ENCODE peak calls at places on chromosomes 2 and 18, in ten cellular contexts. Y is tibial artery; O is PC-3; U is DND-41; N is neural progenitor cell; E is effector memory CD4-positive, alpha-beta T cell; J is MM.1S; F is small intestine; R is CD8-positive, alpha-beta T cell; I is IMR-90. P is an unnamed sample. For H3K4me1 and H3K9me3, the result is how much of the 10 kb centered on the place peaks cover.

GRCh38 chr2:170462433-170463205 is 252.5 kb upstream of the SP5 start:
- DNase-seq in E (no peak), J (no peak), N (no peak), O (no peak), U (no peak), I (no peak), F (no peak), R (no peak), Y (no peak), P (no peak)

GRCh38 chr18:50659091-50660003 is 99.5 kb downstream of the MAPK4 start:
- DNase-seq in O (peak), F (no peak), E (no peak), Y (no peak), J (no peak), N (no peak), I (peak), R (no peak), U (no peak), P (no peak)

GRCh38 chr2:217434183-217434620 is 568.6 kb downstream of the TNS1 start:
- DNase-seq in Y (peak), J (no peak), N (peak), O (peak), F (peak), U (peak), E (no peak), R (no peak), I (peak), P (peak)

GRCh38 chr2:70534183-70534836 is 19.3 kb downstream of the TGFA start:
- DNase-seq in I (no peak), J (no peak), E (no peak), Y (no peak), N (no peak), U (no peak), R (no peak), F (no peak), O (peak), P (no peak)

GRCh38 chr2:10534514-10535250 is 86.6 kb upstream of the ODC1 start:
- DNase-seq in J (no peak), R (no peak), N (no peak), O (peak), F (no peak), I (peak), U (no peak), Y (no peak), E (no peak), P (no peak)

GRCh38 chr2:30686000-30686399 is 121.2 kb downstream of the CAPN13 start:
- DNase-seq in R (no peak), N (peak), F (peak), I (no peak), Y (no peak), E (no peak), U (no peak), O (peak), J (no peak), P (no peak)

GRCh38 chr2:149857344-149857743 is 269.8 kb upstream of the MMADHC start:
- DNase-seq in O (peak), F (no peak), R (no peak), E (no peak), I (peak), Y (no peak), J (no peak), N (no peak), U (no peak), P (no peak)

GRCh38 chr18:26865557-26865956 is at the start of gene AQP4:
- DNase-seq in F (no peak), R (no peak), O (no peak), E (no peak), J (no peak), I (no peak), U (no peak), N (peak), Y (no peak), P (peak)

GRCh38 chr2:205218056-205218455 is 464.2 kb upstream of the NRP2 start:
- DNase-seq in U (no peak), E (no peak), R (no peak), F (no peak), J (no peak), I (peak), N (no peak), O (peak), Y (no peak), P (no peak)

GRCh38 chr18:13610517-13610916 is 115.8 kb downstream of the FAM210A start:
- DNase-seq in U (no peak), Y (no peak), N (no peak), E (no peak), J (peak), F (no peak), R (no peak), O (no peak), I (no peak), P (no peak)

GRCh38 chr18:31634331-31634713 is 42.6 kb downstream of the TTR start:
- DNase-seq in R (no peak), F (no peak), O (no peak), U (no peak), N (no peak), E (no peak), J (peak), I (no peak), Y (no peak), P (no peak)

GRCh38 chr2:42110287-42110973 is 58.7 kb upstream of the EML4 start:
- DNase-seq in Y (no peak), N (no peak), J (no peak), F (no peak), I (peak), O (no peak), U (no peak), E (no peak), R (no peak), P (no peak)

GRCh38 chr2:103284750-103285149 is 522.9 kb downstream of the TMEM182 start:
- DNase-seq in I (no peak), R (no peak), J (no peak), Y (no peak), U (no peak), O (no peak), N (peak), F (no peak), E (no peak), P (no peak)

GRCh38 chr2:206937519-206937918 is 1.8 kb upstream of the CPO start:
- DNase-seq in Y (no peak), E (no peak), U (no peak), I (no peak), N (no peak), F (peak), R (no peak), J (no peak), O (no peak), P (no peak)

GRCh38 chr2:129876576-129876975 is 102.9 kb upstream of the RAB6C start:
- DNase-seq in I (no peak), F (no peak), R (no peak), E (no peak), O (no peak), Y (no peak), J (no peak), N (no peak), U (no peak), P (no peak)

GRCh38 chr2:156340818-156341481 is 8.4 kb upstream of the NR4A2 start:
- DNase-seq in E (peak), Y (no peak), N (peak), F (peak), O (no peak), I (peak), R (no peak), J (peak), U (no peak), P (no peak)

GRCh38 chr18:77009675-77010074 is 122.9 kb downstream of the MBP start:
- DNase-seq in E (no peak), U (no peak), Y (no peak), R (no peak), J (no peak), F (no peak), I (no peak), O (no peak), N (no peak), P (no peak)

GRCh38 chr2:101900375-101900774 is 91.4 kb upstream of the IL1R2 start:
- DNase-seq in J (no peak), R (no peak), E (no peak), O (peak), I (no peak), F (no peak), Y (no peak), N (no peak), U (no peak), P (no peak)

GRCh38 chr18:79791141-79791972 is 6.4 kb upstream of the KCNG2 start:
- DNase-seq in O (peak), E (no peak), N (no peak), I (peak), J (no peak), F (peak), U (no peak), R (no peak), Y (peak), P (no peak)

GRCh38 chr2:31893093-31893492 is 117.7 kb downstream of the MEMO1 start:
- DNase-seq in J (no peak), U (no peak), N (peak), I (no peak), O (no peak), F (no peak), Y (no peak), E (no peak), R (no peak), P (no peak)

DNA sequence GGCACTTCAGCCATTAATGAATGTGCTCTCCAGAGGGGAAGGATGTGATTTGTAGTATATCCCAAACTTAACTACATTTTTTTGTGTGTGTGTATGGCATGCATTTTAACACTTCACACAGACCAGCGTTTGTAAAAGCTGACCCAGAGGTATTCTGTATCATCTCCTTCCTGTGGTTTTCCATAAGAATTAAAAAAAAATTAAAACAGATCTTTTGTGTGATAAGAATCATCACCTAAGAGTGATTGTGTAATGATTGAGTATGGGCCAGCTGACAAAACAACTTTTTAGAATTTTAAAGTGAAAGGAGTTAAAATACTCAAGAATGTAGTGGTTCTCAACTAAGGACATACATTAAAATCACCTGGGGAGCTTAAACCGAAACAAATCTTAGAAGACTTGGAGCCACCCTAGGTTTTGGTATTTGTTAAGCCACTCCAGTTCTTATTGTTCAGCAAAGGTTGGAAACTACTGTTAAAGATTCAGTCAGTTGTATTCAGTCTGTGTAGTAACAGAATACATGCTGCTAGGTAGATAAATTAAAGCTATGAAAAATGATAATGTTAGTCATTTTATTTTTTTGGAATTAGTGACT is 120.1 kb downstream of the HAUS1 start:
- DNase-seq in F (no peak), J (no peak), R (no peak), U (no peak), I (no peak), N (no peak), E (no peak), O (no peak), Y (no peak), P (no peak)
- H3K27ac ChIP-seq in F (no peak), J (no peak), R (no peak), U (no peak), I (no peak), N (no peak), E (no peak), O (no peak), Y (no peak), P (no peak)

DNA sequence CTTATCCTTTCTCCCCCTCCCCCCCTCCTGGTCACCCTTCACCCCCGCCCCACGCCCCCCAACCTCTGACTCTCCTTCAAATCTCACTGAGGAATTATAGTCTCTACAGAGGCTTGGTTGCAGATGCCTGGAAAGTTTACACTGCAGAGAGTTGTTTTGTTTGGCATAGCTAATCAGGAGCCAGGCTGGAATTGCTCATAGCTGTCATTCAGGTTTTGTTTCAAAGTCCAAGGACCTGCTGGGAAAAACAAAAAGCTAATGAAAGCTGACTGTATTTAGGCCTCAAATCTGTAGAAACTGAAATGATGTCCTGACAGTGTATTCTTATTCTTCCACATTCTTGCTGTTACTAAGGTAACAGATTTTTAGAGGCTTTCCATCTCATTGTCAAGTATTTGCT is 22.6 kb downstream of the GREB1L start:
- DNase-seq in U (no peak), I (no peak), Y (no peak), E (no peak), O (peak), N (peak), R (no peak), J (no peak), F (peak), P (no peak)
- H3K4me1 ChIP-seq in U (under half), I (under half), Y (under half), E (under half), O (under half), N (half or more), R (under half), J (under half), F (under half), P (under half)

GRCh38 chr2:83471708-83472107 is 987.4 kb downstream of the SUCLG1 start:
- DNase-seq in R (no peak), J (no peak), Y (no peak), E (no peak), N (no peak), I (no peak), O (no peak), U (no peak), F (peak), P (no peak)
- H3K9me3 ChIP-seq in R (under half), J (under half), Y (under half), E (under half), N (under half), I (under half), O (under half), U (under half), F (under half), P (under half)

GRCh38 chr2:126703311-126703710 is 47.4 kb downstream of the GYPC start:
- DNase-seq in O (no peak), I (no peak), U (no peak), J (no peak), N (no peak), E (no peak), R (no peak), Y (no peak), F (no peak), P (no peak)
- H3K27ac ChIP-seq in O (no peak), I (no peak), U (no peak), J (no peak), N (no peak), E (no peak), R (no peak), Y (no peak), F (no peak), P (no peak)

GRCh38 chr2:53633441-53633840 is 134.2 kb upstream of the CHAC2 start:
- DNase-seq in I (peak), E (no peak), Y (no peak), N (no peak), R (no peak), U (no peak), O (peak), F (peak), J (no peak), P (no peak)
- H3K4me1 ChIP-seq in I (under half), E (under half), Y (under half), N (under half), R (under half), U (under half), O (under half), F (under half), J (under half), P (under half)

DNA sequence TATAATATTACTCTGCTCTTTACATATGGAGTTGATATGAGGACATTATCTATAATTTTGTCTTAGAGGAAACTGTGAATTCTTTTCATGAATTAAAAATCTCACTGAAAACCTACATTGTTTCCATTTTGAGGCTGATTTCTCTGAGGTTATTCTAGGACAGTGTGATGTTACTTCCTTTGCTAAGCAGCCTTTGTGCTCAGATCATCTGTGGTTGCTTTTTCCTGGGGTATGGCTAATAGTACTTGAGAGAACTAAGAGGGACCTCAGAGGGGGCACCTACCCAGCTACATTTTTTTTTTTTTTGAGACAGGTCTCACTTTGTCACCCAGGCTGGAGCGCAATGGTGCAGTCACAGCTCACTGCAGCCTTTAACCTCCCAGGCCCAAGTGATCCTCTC is 8.7 kb upstream of the MPP4 start:
- DNase-seq in I (no peak), Y (no peak), E (no peak), F (no peak), N (no peak), U (no peak), O (no peak), R (no peak), J (no peak), P (no peak)
- H3K9me3 ChIP-seq in I (under half), Y (under half), E (under half), F (under half), N (under half), U (under half), O (under half), R (under half), J (under half), P (under half)

GRCh38 chr2:61378281-61378680 is 92.6 kb downstream of the USP34 start:
- DNase-seq in I (no peak), J (no peak), R (no peak), U (no peak), F (no peak), N (no peak), Y (no peak), O (no peak), E (no peak), P (no peak)

GRCh38 chr2:61376211-61376610 is 94.7 kb downstream of the USP34 start:
- DNase-seq in N (no peak), Y (no peak), O (no peak), U (no peak), J (no peak), R (no peak), I (no peak), E (no peak), F (no peak), P (no peak)

GRCh38 chr2:61377046-61377445 is 93.8 kb downstream of the USP34 start:
- DNase-seq in U (no peak), I (peak), O (no peak), N (no peak), F (no peak), Y (no peak), J (no peak), R (no peak), E (no peak), P (no peak)

DNA sequence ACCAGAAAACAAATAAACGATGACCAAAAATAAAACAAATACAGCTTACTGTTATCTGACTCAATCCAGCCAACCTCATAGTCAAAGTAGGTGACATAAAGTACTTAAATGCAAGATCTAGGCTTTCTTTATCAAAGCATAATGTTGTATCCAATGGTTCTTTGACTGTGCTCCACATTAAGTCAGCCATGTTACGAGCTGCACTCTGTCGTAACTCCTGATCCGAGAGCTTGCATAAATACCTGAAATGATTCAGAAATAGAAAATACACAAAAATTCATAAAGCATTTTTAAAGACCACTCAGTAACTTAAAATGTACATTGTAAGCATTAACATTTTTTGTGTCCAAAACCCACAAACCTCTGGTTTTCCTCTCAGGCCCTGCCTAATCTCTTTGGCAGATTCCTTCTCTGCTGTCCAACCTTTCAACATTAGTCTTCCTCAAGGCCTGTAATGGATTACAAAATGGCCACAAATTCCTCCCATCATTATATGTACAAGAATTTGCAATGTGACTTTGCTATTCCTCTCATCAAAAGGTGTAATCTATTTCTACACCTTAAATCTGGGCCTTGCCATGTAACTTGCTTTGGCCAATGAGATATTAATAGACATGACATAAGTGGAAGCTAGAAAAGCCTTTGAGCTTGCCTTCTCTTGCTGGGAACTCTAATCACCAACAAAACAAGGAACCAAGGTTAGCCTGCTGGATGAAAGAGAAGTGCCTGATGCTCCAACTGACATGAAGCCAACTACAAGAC is 90.6 kb downstream of the USP34 start:
- DNase-seq in R (no peak), Y (no peak), J (no peak), I (peak), F (no peak), E (no peak), U (no peak), O (no peak), N (no peak), P (no peak)
- H3K27ac ChIP-seq in R (no peak), Y (no peak), J (no peak), I (peak), F (no peak), E (no peak), U (no peak), O (no peak), N (no peak), P (no peak)

GRCh38 chr2:186594001-186594722 is 4.3 kb downstream of the ITGAV start:
- DNase-seq in N (no peak), U (no peak), E (no peak), I (no peak), F (no peak), J (no peak), O (no peak), R (no peak), Y (no peak), P (no peak)

GRCh38 chr2:186595219-186595618 is 5.4 kb downstream of the ITGAV start:
- DNase-seq in U (no peak), I (peak), J (no peak), O (peak), R (no peak), F (no peak), Y (peak), E (no peak), N (no peak), P (no peak)

GRCh38 chr2:186590538-186591441 is 934 bp downstream of the ITGAV start:
- DNase-seq in E (peak), R (no peak), O (peak), U (no peak), I (peak), N (peak), Y (no peak), F (peak), J (peak), P (no peak)

GRCh38 chr2:186589733-186590537 is at the start of gene ITGAV:
- DNase-seq in Y (peak), F (peak), J (peak), I (peak), N (peak), E (peak), R (peak), O (peak), U (peak), P (peak)

GRCh38 chr2:186592137-186592875 is 2.5 kb downstream of the ITGAV start:
- DNase-seq in U (no peak), R (no peak), E (no peak), O (no peak), J (no peak), I (peak), Y (no peak), N (no peak), F (peak), P (no peak)
- H3K4me1 ChIP-seq in U (under half), R (under half), E (under half), O (under half), J (under half), I (under half), Y (under half), N (half or more), F (under half), P (under half)

DNA sequence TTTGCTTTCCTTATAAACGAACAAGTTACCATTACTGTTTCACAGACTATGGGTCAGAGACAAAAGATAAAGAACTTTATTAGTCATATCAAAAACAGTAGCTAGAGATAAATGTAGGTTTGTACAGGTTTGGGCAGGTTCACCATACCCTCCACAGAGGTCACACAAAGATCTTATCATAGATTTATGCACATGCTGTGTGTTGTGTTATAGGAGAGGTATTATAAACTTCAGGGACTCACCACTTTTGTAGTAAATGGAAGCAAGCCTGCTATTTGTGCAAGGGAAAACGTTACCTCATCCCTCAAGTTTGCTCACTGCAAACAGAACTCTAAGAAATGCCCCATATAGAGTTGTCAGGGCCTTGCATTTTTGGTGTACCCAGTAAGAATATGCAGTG is 584.5 kb upstream of the LRRTM1 start:
- DNase-seq in U (no peak), F (no peak), Y (no peak), R (no peak), N (no peak), O (no peak), I (no peak), E (no peak), J (no peak), P (no peak)
- H3K9me3 ChIP-seq in U (under half), F (under half), Y (under half), R (under half), N (under half), O (under half), I (under half), E (under half), J (under half), P (under half)

P was measured in lower lobe of right lung.